ENCODE peak calls at places on chromosomes 3 and 15, in four cellular contexts. One of them, this sample, is unnamed.

GRCh38 chr15:33675246-33675645 is 293.1 kb upstream of the CHRM5 start:
- DNase-seq in omental fat pad: no peak
- DNase-seq in colonic mucosa: no peak
- DNase-seq in upper lobe of left lung: no peak
- DNase-seq in this sample: no peak

GRCh38 chr3:8651418-8652322 is 7.1 kb upstream of the SSUH2 start:
- DNase-seq in omental fat pad: no peak
- DNase-seq in colonic mucosa: peak
- DNase-seq in upper lobe of left lung: no peak
- DNase-seq in this sample: no peak

GRCh38 chr3:164897335-164897734 is 181.0 kb downstream of the SI start:
- DNase-seq in omental fat pad: no peak
- DNase-seq in colonic mucosa: no peak
- DNase-seq in upper lobe of left lung: no peak
- DNase-seq in this sample: no peak

GRCh38 chr3:175620093-175620492 is 761.0 kb downstream of the NAALADL2 start:
- DNase-seq in omental fat pad: no peak
- DNase-seq in colonic mucosa: no peak
- DNase-seq in upper lobe of left lung: peak
- DNase-seq in this sample: no peak

GRCh38 chr3:173945801-173946200 is 548.3 kb downstream of the NLGN1 start:
- DNase-seq in omental fat pad: no peak
- DNase-seq in colonic mucosa: no peak
- DNase-seq in upper lobe of left lung: no peak
- DNase-seq in this sample: no peak

GRCh38 chr3:42693530-42693930 is 8.2 kb downstream of the KLHL40 start:
- DNase-seq in omental fat pad: no peak
- DNase-seq in colonic mucosa: no peak
- DNase-seq in upper lobe of left lung: no peak
- DNase-seq in this sample: no peak

GRCh38 chr3:95775486-95776094 is 1038.8 kb upstream of the EPHA6 start:
- DNase-seq in omental fat pad: no peak
- DNase-seq in colonic mucosa: no peak
- DNase-seq in upper lobe of left lung: no peak
- DNase-seq in this sample: no peak

GRCh38 chr3:97161169-97161568 is 346.8 kb downstream of the EPHA6 start:
- DNase-seq in omental fat pad: no peak
- DNase-seq in colonic mucosa: no peak
- DNase-seq in upper lobe of left lung: no peak
- DNase-seq in this sample: no peak

GRCh38 chr3:94114667-94115066 is 51.8 kb downstream of the NSUN3 start:
- DNase-seq in omental fat pad: no peak
- DNase-seq in colonic mucosa: no peak
- DNase-seq in upper lobe of left lung: no peak
- DNase-seq in this sample: no peak

GRCh38 chr15:39624806-39625205 is 43.9 kb downstream of the THBS1 start:
- DNase-seq in omental fat pad: no peak
- DNase-seq in colonic mucosa: peak
- DNase-seq in upper lobe of left lung: no peak
- DNase-seq in this sample: no peak

GRCh38 chr15:60351066-60351465 is 46.7 kb downstream of the ANXA2 start:
- DNase-seq in omental fat pad: no peak
- DNase-seq in colonic mucosa: no peak
- DNase-seq in upper lobe of left lung: no peak
- DNase-seq in this sample: no peak

GRCh38 chr3:183586477-183586876 is 31.0 kb upstream of the KLHL6 start:
- DNase-seq in omental fat pad: no peak
- DNase-seq in colonic mucosa: no peak
- DNase-seq in upper lobe of left lung: no peak
- DNase-seq in this sample: no peak

GRCh38 chr15:89494941-89495637 is 1.3 kb downstream of the RHCG start:
- DNase-seq in omental fat pad: no peak
- DNase-seq in colonic mucosa: peak
- DNase-seq in upper lobe of left lung: no peak
- DNase-seq in this sample: peak

GRCh38 chr15:75644376-75644775 is 3.3 kb upstream of the SNX33 start:
- DNase-seq in omental fat pad: no peak
- DNase-seq in colonic mucosa: no peak
- DNase-seq in upper lobe of left lung: no peak
- DNase-seq in this sample: no peak

GRCh38 chr3:161969867-161970266 is 473.3 kb downstream of the OTOL1 start:
- DNase-seq in omental fat pad: no peak
- DNase-seq in colonic mucosa: no peak
- DNase-seq in upper lobe of left lung: no peak
- DNase-seq in this sample: no peak

GRCh38 chr3:46558184-46559029 is 7.7 kb downstream of the LRRC2 start:
- DNase-seq in omental fat pad: peak
- DNase-seq in colonic mucosa: peak
- DNase-seq in upper lobe of left lung: no peak
- DNase-seq in this sample: peak
- TF ChIP-seq CTCF in omental fat pad: no peak
- TF ChIP-seq CTCF in colonic mucosa: peak
- TF ChIP-seq CTCF in upper lobe of left lung: peak
- TF ChIP-seq CTCF in this sample: peak

DNA sequence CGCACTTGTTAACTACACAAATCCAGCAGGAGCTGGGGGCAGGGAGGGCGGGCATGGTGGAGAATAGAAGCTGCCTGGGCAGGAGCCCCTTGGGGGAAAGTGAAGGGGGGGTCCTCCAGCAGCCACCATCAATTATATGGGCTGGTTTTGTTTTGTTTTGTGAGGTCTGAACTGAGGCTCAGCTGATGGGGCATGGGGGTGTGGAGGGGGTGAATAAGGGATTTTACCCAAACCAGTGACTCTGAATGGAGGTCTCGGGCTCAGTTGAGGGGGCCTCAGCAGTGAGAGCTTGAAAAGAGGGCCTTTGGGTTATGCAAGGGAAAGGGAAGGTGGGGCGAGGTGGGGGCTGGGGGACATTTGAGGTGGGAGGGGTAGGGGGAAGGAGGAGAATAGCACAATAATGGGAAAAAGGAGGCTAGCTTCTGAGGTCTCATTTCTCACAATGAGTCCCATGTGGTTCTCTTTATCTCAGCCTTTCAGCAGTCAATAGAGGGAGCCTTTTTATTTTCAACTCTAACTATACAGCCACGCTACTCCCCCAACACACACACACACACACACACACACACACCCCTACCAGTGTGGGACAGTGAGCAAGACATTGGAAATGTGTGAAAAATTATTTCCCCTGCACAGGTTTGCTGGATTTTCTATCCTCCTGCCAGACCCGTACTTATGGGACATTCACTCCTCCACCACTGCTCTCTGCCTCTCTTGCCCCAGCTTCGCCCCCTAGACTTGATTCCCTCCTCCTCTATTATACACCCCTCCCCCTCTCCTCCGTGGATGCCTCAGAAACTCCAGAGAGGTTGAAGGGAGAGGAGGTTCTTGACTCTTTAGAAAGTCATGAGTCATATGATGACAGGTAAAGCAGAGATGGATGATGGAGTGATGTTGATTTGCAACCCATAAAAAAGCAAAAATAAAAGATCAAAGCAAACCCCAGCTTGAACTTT is 96.0 kb downstream of the GTPBP8 start:
- DNase-seq in omental fat pad: no peak
- DNase-seq in colonic mucosa: no peak
- DNase-seq in upper lobe of left lung: no peak
- DNase-seq in this sample: peak
- TF ChIP-seq CTCF in omental fat pad: no peak
- TF ChIP-seq CTCF in colonic mucosa: no peak
- TF ChIP-seq CTCF in upper lobe of left lung: no peak
- TF ChIP-seq CTCF in this sample: no peak

DNA sequence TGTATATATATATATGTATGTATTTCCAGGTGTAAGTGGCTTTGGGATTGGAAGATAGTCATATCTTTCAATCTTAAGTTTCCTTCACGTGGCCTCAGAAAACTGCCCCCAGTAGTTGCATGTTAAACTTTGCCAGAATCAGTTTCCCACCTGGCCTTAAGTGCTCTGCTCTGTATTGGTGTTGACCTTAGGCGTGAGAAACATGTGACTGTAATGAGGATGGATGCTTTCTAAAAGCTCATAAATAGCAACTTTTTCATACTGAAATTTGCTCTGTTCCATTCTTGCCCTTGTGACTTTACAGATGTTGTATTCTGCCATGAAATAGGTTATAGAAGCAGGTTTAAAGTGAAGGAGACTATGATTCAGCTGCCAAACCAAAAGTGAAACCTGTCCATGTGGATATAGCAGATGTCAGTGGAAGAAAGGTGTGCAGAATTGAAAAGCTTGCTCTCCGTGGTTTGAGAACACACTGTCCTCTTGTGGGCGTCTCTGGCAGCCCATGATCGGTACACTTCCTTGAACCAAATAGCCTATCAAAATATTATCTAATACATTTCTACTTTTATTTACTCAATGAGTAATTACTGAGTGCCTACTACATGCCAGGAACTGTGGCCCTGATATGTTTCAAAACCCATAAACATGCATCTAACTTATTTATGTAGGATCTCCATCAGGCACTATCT is 15.8 kb downstream of the SCG5 start:
- DNase-seq in omental fat pad: no peak
- DNase-seq in colonic mucosa: no peak
- DNase-seq in upper lobe of left lung: no peak
- DNase-seq in this sample: no peak
- TF ChIP-seq CTCF in omental fat pad: no peak
- TF ChIP-seq CTCF in colonic mucosa: peak
- TF ChIP-seq CTCF in upper lobe of left lung: no peak
- TF ChIP-seq CTCF in this sample: no peak

GRCh38 chr3:48465531-48466378 is 19.2 kb downstream of the ATRIP start:
- DNase-seq in omental fat pad: peak
- DNase-seq in colonic mucosa: peak
- DNase-seq in upper lobe of left lung: peak
- DNase-seq in this sample: peak
- TF ChIP-seq CTCF in omental fat pad: no peak
- TF ChIP-seq CTCF in colonic mucosa: peak
- TF ChIP-seq CTCF in upper lobe of left lung: peak
- TF ChIP-seq CTCF in this sample: peak

GRCh38 chr15:83869329-83869728 is 215.4 kb downstream of the ADAMTSL3 start:
- DNase-seq in omental fat pad: no peak
- DNase-seq in colonic mucosa: no peak
- DNase-seq in upper lobe of left lung: no peak
- DNase-seq in this sample: no peak

GRCh38 chr15:83871808-83872559 is 218.1 kb downstream of the ADAMTSL3 start:
- DNase-seq in omental fat pad: no peak
- DNase-seq in colonic mucosa: no peak
- DNase-seq in upper lobe of left lung: no peak
- DNase-seq in this sample: no peak

DNA sequence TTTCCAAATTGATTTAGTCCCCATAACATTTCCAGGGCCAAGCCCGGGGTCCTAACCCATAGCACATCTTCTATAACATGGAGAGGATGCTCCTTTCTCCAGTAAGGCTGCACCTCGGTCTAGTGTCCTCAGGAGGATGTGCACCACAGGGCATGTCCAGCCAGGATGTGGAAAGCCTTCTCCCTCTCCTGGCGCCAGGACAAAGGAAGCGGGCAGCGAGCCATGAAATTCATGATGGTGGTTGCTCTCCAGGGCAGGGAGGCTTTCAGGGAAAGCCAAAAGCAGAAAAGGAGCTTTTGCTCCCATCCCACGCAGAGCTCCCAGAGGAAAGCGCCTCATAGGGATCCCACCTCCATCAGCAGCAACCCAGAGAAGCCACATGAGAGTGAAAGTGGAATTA is 220.0 kb downstream of the ADAMTSL3 start:
- DNase-seq in omental fat pad: no peak
- DNase-seq in colonic mucosa: no peak
- DNase-seq in upper lobe of left lung: no peak
- DNase-seq in this sample: no peak
- TF ChIP-seq CTCF in omental fat pad: no peak
- TF ChIP-seq CTCF in colonic mucosa: no peak
- TF ChIP-seq CTCF in upper lobe of left lung: no peak
- TF ChIP-seq CTCF in this sample: no peak

GRCh38 chr15:70053703-70054229 is 44.0 kb downstream of the TLE3 start:
- DNase-seq in omental fat pad: no peak
- DNase-seq in colonic mucosa: no peak
- DNase-seq in upper lobe of left lung: no peak
- DNase-seq in this sample: no peak

GRCh38 chr15:70056091-70056680 is 41.5 kb downstream of the TLE3 start:
- DNase-seq in omental fat pad: no peak
- DNase-seq in colonic mucosa: no peak
- DNase-seq in upper lobe of left lung: no peak
- DNase-seq in this sample: no peak

GRCh38 chr15:70054366-70054765 is 43.4 kb downstream of the TLE3 start:
- DNase-seq in omental fat pad: no peak
- DNase-seq in colonic mucosa: no peak
- DNase-seq in upper lobe of left lung: peak
- DNase-seq in this sample: no peak

GRCh38 chr15:70054884-70055387 is 42.8 kb downstream of the TLE3 start:
- DNase-seq in omental fat pad: no peak
- DNase-seq in colonic mucosa: no peak
- DNase-seq in upper lobe of left lung: peak
- DNase-seq in this sample: no peak

DNA sequence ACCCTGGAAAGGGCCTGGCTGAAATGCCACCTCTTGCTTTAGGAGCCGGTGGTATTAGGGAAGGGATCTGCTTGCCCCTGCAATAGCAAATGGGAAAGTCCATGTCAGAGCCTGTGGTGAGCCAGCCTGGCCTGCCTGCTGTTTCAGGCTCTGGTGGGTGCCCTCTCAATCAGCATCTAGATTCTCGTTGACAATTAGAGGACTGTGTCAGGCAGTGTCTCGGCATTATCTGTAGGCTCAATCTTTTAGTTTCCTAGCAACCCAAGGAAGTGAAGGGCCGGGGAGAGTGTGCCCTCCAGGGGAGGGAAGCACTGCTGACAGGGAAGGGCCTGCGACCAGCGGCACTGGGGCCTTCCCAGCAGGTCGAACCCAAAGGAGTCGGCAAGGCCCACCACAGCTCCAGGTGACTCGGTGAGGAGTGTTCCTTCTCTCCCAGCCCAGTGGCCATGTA is 42.1 kb downstream of the TLE3 start:
- DNase-seq in omental fat pad: no peak
- DNase-seq in colonic mucosa: no peak
- DNase-seq in upper lobe of left lung: no peak
- DNase-seq in this sample: no peak
- TF ChIP-seq CTCF in omental fat pad: no peak
- TF ChIP-seq CTCF in colonic mucosa: no peak
- TF ChIP-seq CTCF in upper lobe of left lung: no peak
- TF ChIP-seq CTCF in this sample: no peak